ENCODE peak calls at places on chromosomes 13 and 19, in four cellular contexts. W is GM12878, O is spleen, B is GM12891. A is an unnamed sample.
A peak's percentile ranks its signal among the peaks of the same experiment; 100 is the strongest.

GRCh38 chr13:93147293-93147645 is 79.3 kb upstream of the GPC6 start:
- DNase-seq in B (no peak), O (no peak), W (no peak), A (no peak)

GRCh38 chr19:45443462-45444317 is 20.0 kb upstream of the ERCC1 start:
- DNase-seq in O (peak; percentile 94), B (no peak), W (no peak), A (peak; percentile 97)

GRCh38 chr19:39157275-39157996 is 31.9 kb downstream of the PAK4 start:
- DNase-seq in W (no peak), O (no peak), B (no peak), A (no peak)

GRCh38 chr19:46753420-46754155 is 7.3 kb upstream of the STRN4 start:
- DNase-seq in O (peak; percentile 88), B (peak; percentile 73), W (no peak), A (no peak)

GRCh38 chr13:39783051-39783450 is 127.6 kb downstream of the COG6 start:
- DNase-seq in W (no peak), B (no peak), O (no peak), A (no peak)

GRCh38 chr13:111338841-111339240 is 18.4 kb downstream of the TEX29 start:
- DNase-seq in W (no peak), B (no peak), O (no peak), A (peak; percentile 75)

GRCh38 chr19:11446652-11447301 is 11.3 kb downstream of the PRKCSH start:
- DNase-seq in W (no peak), B (peak; percentile 85), O (peak; percentile 90), A (no peak)

GRCh38 chr13:41056996-41057711 is 4.2 kb upstream of the WBP4 start:
- DNase-seq in O (no peak), W (no peak), B (no peak), A (no peak)

GRCh38 chr19:42831221-42832019 is 48.1 kb downstream of the PSG1 start:
- DNase-seq in W (no peak), B (no peak), O (no peak), A (no peak)

GRCh38 chr19:51807111-51807701 is 12.2 kb downstream of the FPR3 start:
- DNase-seq in B (no peak), W (no peak), O (no peak), A (no peak)

GRCh38 chr19:49188626-49189200 is 31.1 kb downstream of the TRPM4 start:
- DNase-seq in W (no peak), B (no peak), O (no peak), A (no peak)

GRCh38 chr19:35120492-35120891 is 4.9 kb downstream of the FXYD3 start:
- DNase-seq in W (no peak), B (no peak), O (no peak), A (no peak)

GRCh38 chr13:106173346-106173745 is 362.1 kb downstream of the EFNB2 start:
- DNase-seq in O (no peak), W (no peak), B (no peak), A (no peak)

GRCh38 chr19:38741670-38742069 is 2.6 kb downstream of the CAPN12 start:
- DNase-seq in B (peak; percentile 5), O (peak; percentile 61), W (no peak), A (peak; percentile 85)

GRCh38 chr13:111900390-111901180 is 166.4 kb upstream of the SOX1 start:
- DNase-seq in O (no peak), B (no peak), W (no peak), A (peak; percentile 79)

GRCh38 chr19:47495478-47496372 is 11.7 kb upstream of the KPTN start:
- DNase-seq in O (no peak), B (no peak), W (no peak), A (no peak)

GRCh38 chr19:34733266-34733825 is 697 bp upstream of the ZNF181 start:
- DNase-seq in B (no peak), W (no peak), O (peak; percentile 83), A (no peak)

GRCh38 chr19:9786819-9787218 is 18.3 kb upstream of the ZNF846 start:
- DNase-seq in O (no peak), W (no peak), B (no peak), A (no peak)

DNA sequence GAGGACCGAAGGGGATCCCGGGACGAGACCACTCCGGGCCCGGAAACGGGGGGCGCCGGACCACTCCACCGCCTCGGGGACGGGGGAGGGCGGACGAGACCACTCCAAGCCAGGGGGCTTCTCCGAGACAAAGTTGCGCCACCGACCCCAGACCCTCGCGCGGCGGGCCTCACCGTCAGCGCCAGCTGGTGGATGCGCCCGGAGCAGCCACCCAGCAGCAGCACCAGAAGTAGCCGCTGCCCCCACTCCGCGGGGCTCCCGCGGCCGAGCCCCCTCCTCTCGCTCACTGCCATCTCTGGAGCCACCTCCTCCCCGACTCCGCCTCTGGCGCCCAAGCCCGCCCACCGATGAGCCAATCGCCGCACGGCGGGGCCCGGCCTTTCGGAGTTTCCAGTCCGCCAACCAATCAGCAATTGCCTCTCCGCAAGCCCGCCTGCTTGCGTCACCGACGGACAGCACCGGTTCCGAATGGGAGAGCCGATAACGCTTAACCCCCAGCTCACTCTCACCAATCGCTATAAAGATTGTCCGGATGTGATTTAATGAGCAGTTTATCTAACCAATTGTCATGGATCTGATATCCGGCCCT is at the start of gene GPR108:
- DNase-seq in O (peak; percentile 100), B (peak; percentile 96), W (peak; percentile 100), A (peak; percentile 100)
- TF ChIP-seq POLR2A in O (no peak), B (no peak), W (peak; percentile 66), A (no peak)

GRCh38 chr13:97318532-97318931 is 96.4 kb downstream of the MBNL2 start:
- DNase-seq in O (no peak), B (no peak), W (no peak), A (no peak)

GRCh38 chr13:97317933-97318332 is 95.8 kb downstream of the MBNL2 start:
- DNase-seq in O (no peak), B (no peak), W (no peak), A (no peak)

GRCh38 chr13:97321616-97322321 is 99.6 kb downstream of the MBNL2 start:
- DNase-seq in O (no peak), B (no peak), W (no peak), A (peak; percentile 29)

GRCh38 chr13:97321101-97321500 is 99.0 kb downstream of the MBNL2 start:
- DNase-seq in O (no peak), B (no peak), W (no peak), A (no peak)

GRCh38 chr13:97319088-97319487 is 97.0 kb downstream of the MBNL2 start:
- DNase-seq in B (no peak), W (no peak), O (no peak), A (no peak)
- TF ChIP-seq POLR2AphosphoS5 in B (no peak), W (no peak), O (no peak), A (peak; percentile 43)

GRCh38 chr13:44140146-44140545 is 233.5 kb upstream of the SERP2 start:
- DNase-seq in W (no peak), B (no peak), O (no peak), A (no peak)

GRCh38 chr13:44142540-44142867 is 231.1 kb upstream of the SERP2 start:
- DNase-seq in O (peak; percentile 78), W (no peak), B (no peak), A (no peak)

GRCh38 chr13:44142911-44143665 is 230.5 kb upstream of the SERP2 start:
- DNase-seq in O (no peak), B (no peak), W (no peak), A (no peak)

GRCh38 chr13:44141213-44141724 is 232.4 kb upstream of the SERP2 start:
- DNase-seq in O (no peak), B (no peak), W (no peak), A (no peak)

GRCh38 chr13:44141725-44142539 is 231.7 kb upstream of the SERP2 start:
- DNase-seq in B (peak; percentile 96), O (peak; percentile 100), W (peak; percentile 31), A (peak; percentile 99)
- TF ChIP-seq POLR2A in B (peak; percentile 39), O (peak; percentile 29), W (peak; percentile 96), A (peak; percentile 72)

GRCh38 chr13:114025432-114026127 is 51.7 kb upstream of the C13orf46 start:
- DNase-seq in B (no peak), W (no peak), O (no peak), A (no peak)

GRCh38 chr13:114026128-114026880 is 52.4 kb upstream of the C13orf46 start:
- DNase-seq in B (no peak), O (no peak), W (no peak), A (no peak)

GRCh38 chr13:114027826-114028225 is 54.0 kb upstream of the C13orf46 start:
- DNase-seq in B (no peak), O (no peak), W (no peak), A (no peak)

GRCh38 chr13:114024603-114025431 is 50.9 kb upstream of the C13orf46 start:
- DNase-seq in B (peak; percentile 85), O (no peak), W (no peak), A (no peak)

GRCh38 chr13:114027046-114027760 is 53.3 kb upstream of the C13orf46 start:
- DNase-seq in W (no peak), B (no peak), O (no peak), A (no peak)
- TF ChIP-seq POLR2AphosphoS5 in W (no peak), B (no peak), O (peak; percentile 36), A (peak; percentile 9)

GRCh38 chr19:5697022-5697889 is 7.2 kb downstream of the RPL36 start:
- DNase-seq in B (no peak), W (no peak), O (peak; percentile 67), A (no peak)
- TF ChIP-seq POLR2A in B (peak; percentile 60), W (peak; percentile 43), O (no peak), A (no peak)

GRCh38 chr13:45542878-45543277 is 72.7 kb downstream of the ERICH6B start:
- DNase-seq in W (no peak), O (no peak), B (no peak), A (peak; percentile 77)

GRCh38 chr13:45542391-45542790 is 73.1 kb downstream of the ERICH6B start:
- DNase-seq in W (no peak), O (no peak), B (no peak), A (peak; percentile 45)

GRCh38 chr13:45541806-45542205 is 73.7 kb downstream of the ERICH6B start:
- DNase-seq in O (no peak), B (no peak), W (no peak), A (no peak)

GRCh38 chr13:45540195-45540594 is 75.3 kb downstream of the ERICH6B start:
- DNase-seq in W (no peak), B (no peak), O (no peak), A (no peak)

DNA sequence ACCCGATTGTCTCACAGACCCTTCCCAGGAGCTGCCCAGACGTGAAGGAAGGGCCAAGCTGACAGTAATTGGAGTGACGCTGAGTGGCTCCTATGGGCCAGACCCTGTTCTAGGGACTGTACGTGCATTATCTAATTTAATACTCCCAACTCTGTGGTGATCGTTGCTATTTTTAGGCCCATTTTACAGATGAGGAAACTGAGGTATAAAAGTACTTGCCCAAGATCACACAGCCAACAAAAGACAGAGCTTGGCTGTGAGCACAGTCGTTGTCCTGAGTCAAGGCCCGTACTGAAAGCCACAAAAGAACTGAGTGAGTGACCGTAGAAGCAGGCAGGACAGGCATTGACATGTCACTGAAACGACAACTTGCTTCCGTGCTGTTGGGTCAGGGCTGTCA is 74.7 kb downstream of the ERICH6B start:
- DNase-seq in W (no peak), B (no peak), O (no peak), A (no peak)
- TF ChIP-seq POLR2AphosphoS5 in W (no peak), B (no peak), O (no peak), A (no peak)

GRCh38 chr19:7238091-7238490 is 56.1 kb downstream of the INSR start:
- DNase-seq in W (no peak), B (no peak), O (no peak), A (no peak)

GRCh38 chr19:7246601-7247000 is 47.6 kb downstream of the INSR start:
- DNase-seq in W (no peak), O (no peak), B (no peak), A (no peak)

GRCh38 chr19:7247160-7247559 is 47.1 kb downstream of the INSR start:
- DNase-seq in B (no peak), O (no peak), W (no peak), A (no peak)

GRCh38 chr19:7242601-7243258 is 51.5 kb downstream of the INSR start:
- DNase-seq in B (no peak), O (no peak), W (peak; percentile 77), A (no peak)
- TF ChIP-seq POLR2A in B (no peak), O (no peak), W (no peak), A (no peak)

GRCh38 chr19:925912-926594 is at the start of gene ARID3A:
- DNase-seq in B (no peak), O (peak; percentile 91), W (no peak), A (no peak)
- TF ChIP-seq POLR2AphosphoS5 in B (no peak), O (no peak), W (peak; percentile 49), A (no peak)